ENCODE peak calls at places on chromosomes 4 and X, in six cellular contexts. One of them, this sample, is unnamed.

GRCh38 chr4:118280501-118281218 is 72.1 kb downstream of the PRSS12 start:
- DNase-seq in testis: peak
- DNase-seq in IMR-90: peak
- DNase-seq in A549: peak
- DNase-seq in vagina: no peak
- DNase-seq in heart left ventricle: no peak
- DNase-seq in this sample: peak

GRCh38 chrX:129750971-129751370 is 12.2 kb downstream of the XPNPEP2 start:
- DNase-seq in IMR-90: no peak
- DNase-seq in vagina: no peak
- DNase-seq in heart left ventricle: no peak
- DNase-seq in A549: no peak
- DNase-seq in testis: no peak
- DNase-seq in this sample: no peak

GRCh38 chr4:24824720-24825119 is 29.3 kb downstream of the SOD3 start:
- DNase-seq in vagina: no peak
- DNase-seq in A549: no peak
- DNase-seq in IMR-90: no peak
- DNase-seq in testis: no peak
- DNase-seq in heart left ventricle: no peak
- DNase-seq in this sample: peak

GRCh38 chrX:76922100-76922499 is 494.6 kb downstream of the MAGEE1 start:
- DNase-seq in IMR-90: no peak
- DNase-seq in heart left ventricle: no peak
- DNase-seq in A549: no peak
- DNase-seq in vagina: no peak
- DNase-seq in testis: no peak
- DNase-seq in this sample: no peak

GRCh38 chrX:107654778-107655761 is 26.8 kb downstream of the PRPS1 start:
- DNase-seq in testis: no peak
- DNase-seq in A549: no peak
- DNase-seq in IMR-90: peak
- DNase-seq in vagina: no peak
- DNase-seq in heart left ventricle: peak
- DNase-seq in this sample: peak

GRCh38 chrX:38864165-38864564 is 62.9 kb downstream of the MID1IP1 start:
- DNase-seq in IMR-90: peak
- DNase-seq in testis: no peak
- DNase-seq in A549: no peak
- DNase-seq in heart left ventricle: no peak
- DNase-seq in vagina: no peak
- DNase-seq in this sample: no peak

GRCh38 chr4:87033902-87034301 is 99.1 kb downstream of the AFF1 start:
- DNase-seq in IMR-90: no peak
- DNase-seq in A549: no peak
- DNase-seq in vagina: no peak
- DNase-seq in testis: no peak
- DNase-seq in heart left ventricle: no peak
- DNase-seq in this sample: peak

GRCh38 chr4:15479089-15479912 is 9.6 kb downstream of the CC2D2A start:
- DNase-seq in heart left ventricle: peak
- DNase-seq in testis: peak
- DNase-seq in vagina: no peak
- DNase-seq in IMR-90: peak
- DNase-seq in A549: peak
- DNase-seq in this sample: peak

GRCh38 chrX:18210470-18210869 is 10.2 kb downstream of the BEND2 start:
- DNase-seq in IMR-90: peak
- DNase-seq in heart left ventricle: no peak
- DNase-seq in testis: no peak
- DNase-seq in vagina: no peak
- DNase-seq in A549: no peak
- DNase-seq in this sample: no peak

GRCh38 chr4:169115897-169116254 is 105.8 kb upstream of the CBR4 start:
- DNase-seq in IMR-90: peak
- DNase-seq in A549: no peak
- DNase-seq in heart left ventricle: no peak
- DNase-seq in testis: no peak
- DNase-seq in vagina: no peak
- DNase-seq in this sample: no peak

GRCh38 chr4:44738615-44739014 is 12.3 kb upstream of the GNPDA2 start:
- DNase-seq in testis: no peak
- DNase-seq in vagina: no peak
- DNase-seq in A549: no peak
- DNase-seq in heart left ventricle: no peak
- DNase-seq in IMR-90: no peak
- DNase-seq in this sample: no peak

GRCh38 chr4:114600066-114600552 is 1.5 kb downstream of the UGT8 start:
- DNase-seq in IMR-90: no peak
- DNase-seq in testis: no peak
- DNase-seq in A549: no peak
- DNase-seq in vagina: no peak
- DNase-seq in heart left ventricle: no peak
- DNase-seq in this sample: no peak

GRCh38 chr4:153634737-153635353 is 49.2 kb upstream of the TLR2 start:
- DNase-seq in testis: no peak
- DNase-seq in IMR-90: peak
- DNase-seq in vagina: no peak
- DNase-seq in A549: peak
- DNase-seq in heart left ventricle: no peak
- DNase-seq in this sample: no peak

GRCh38 chr4:74133786-74134499 is 24.0 kb upstream of the MTHFD2L start:
- DNase-seq in vagina: no peak
- DNase-seq in A549: peak
- DNase-seq in testis: peak
- DNase-seq in IMR-90: peak
- DNase-seq in heart left ventricle: peak
- DNase-seq in this sample: peak

GRCh38 chrX:1646009-1646408 is 31.1 kb downstream of the ASMT start:
- DNase-seq in IMR-90: no peak
- DNase-seq in vagina: no peak
- DNase-seq in testis: no peak
- DNase-seq in heart left ventricle: no peak
- DNase-seq in A549: no peak
- DNase-seq in this sample: no peak

GRCh38 chr4:87011340-87012034 is 76.7 kb downstream of the AFF1 start:
- DNase-seq in heart left ventricle: no peak
- DNase-seq in IMR-90: peak
- DNase-seq in A549: peak
- DNase-seq in vagina: no peak
- DNase-seq in testis: no peak
- DNase-seq in this sample: no peak

GRCh38 chr4:164621886-164622521 is 131.9 kb upstream of the SMIM31 start:
- DNase-seq in vagina: no peak
- DNase-seq in heart left ventricle: no peak
- DNase-seq in A549: no peak
- DNase-seq in IMR-90: no peak
- DNase-seq in testis: no peak
- DNase-seq in this sample: peak

GRCh38 chr4:153023692-153024394 is 87.7 kb downstream of the FHDC1 start:
- DNase-seq in vagina: no peak
- DNase-seq in IMR-90: no peak
- DNase-seq in testis: no peak
- DNase-seq in heart left ventricle: no peak
- DNase-seq in A549: no peak
- DNase-seq in this sample: no peak

GRCh38 chrX:44234541-44234940 is 108.9 kb downstream of the EFHC2 start:
- DNase-seq in testis: no peak
- DNase-seq in vagina: no peak
- DNase-seq in A549: no peak
- DNase-seq in IMR-90: no peak
- DNase-seq in heart left ventricle: no peak
- DNase-seq in this sample: no peak

DNA sequence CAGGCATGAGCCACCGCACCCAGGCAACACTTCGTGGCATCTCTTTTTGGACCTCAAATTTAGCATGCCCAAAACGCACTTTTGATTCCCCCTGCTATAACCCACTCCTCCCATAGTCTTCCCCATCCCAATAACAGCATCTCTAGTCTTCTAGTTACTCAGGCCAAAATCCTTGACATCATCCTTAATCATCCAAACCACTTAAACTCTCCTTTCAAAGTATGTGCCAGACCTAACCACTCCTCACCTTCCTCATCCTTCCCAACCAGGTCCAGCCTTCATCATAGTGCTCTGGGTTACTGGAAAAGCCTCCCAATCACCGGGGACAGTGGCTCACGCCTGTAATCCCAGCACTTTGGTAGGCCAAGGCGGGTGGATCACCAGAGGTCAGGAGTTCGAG is 41.9 kb downstream of the AFAP1 start:
- DNase-seq in IMR-90: peak
- DNase-seq in A549: no peak
- DNase-seq in heart left ventricle: no peak
- DNase-seq in vagina: no peak
- DNase-seq in testis: no peak
- DNase-seq in this sample: no peak
- H3K27ac ChIP-seq in IMR-90: no peak
- H3K27ac ChIP-seq in A549: no peak
- H3K27ac ChIP-seq in heart left ventricle: peak
- H3K27ac ChIP-seq in vagina: no peak
- H3K27ac ChIP-seq in testis: no peak
- H3K27ac ChIP-seq in this sample: no peak

GRCh38 chr4:1721003-1721665 is at the start of the genes TACC3 and TMEM129:
- DNase-seq in vagina: no peak
- DNase-seq in IMR-90: peak
- DNase-seq in A549: peak
- DNase-seq in heart left ventricle: peak
- DNase-seq in testis: peak
- DNase-seq in this sample: peak
- TF ChIP-seq POLR2A in vagina: peak
- TF ChIP-seq POLR2A in IMR-90: peak
- TF ChIP-seq POLR2A in A549: peak
- TF ChIP-seq POLR2A in heart left ventricle: peak
- TF ChIP-seq POLR2A in testis: no peak
- TF ChIP-seq POLR2A in this sample: no peak

GRCh38 chrX:69163936-69164741 is 1.1 kb downstream of the PJA1 start:
- DNase-seq in A549: no peak
- DNase-seq in testis: peak
- DNase-seq in heart left ventricle: no peak
- DNase-seq in IMR-90: no peak
- DNase-seq in vagina: peak
- DNase-seq in this sample: peak
- H3K27ac ChIP-seq in A549: no peak
- H3K27ac ChIP-seq in testis: no peak
- H3K27ac ChIP-seq in heart left ventricle: peak
- H3K27ac ChIP-seq in IMR-90: no peak
- H3K27ac ChIP-seq in vagina: peak
- H3K27ac ChIP-seq in this sample: peak

GRCh38 chr4:120922390-120923200 is at the start of gene PRDM5:
- DNase-seq in A549: peak
- DNase-seq in IMR-90: peak
- DNase-seq in vagina: no peak
- DNase-seq in testis: peak
- DNase-seq in heart left ventricle: peak
- DNase-seq in this sample: peak
- TF ChIP-seq POLR2A in A549: no peak
- TF ChIP-seq POLR2A in IMR-90: no peak
- TF ChIP-seq POLR2A in vagina: no peak
- TF ChIP-seq POLR2A in testis: no peak
- TF ChIP-seq POLR2A in heart left ventricle: no peak
- TF ChIP-seq POLR2A in this sample: peak

DNA sequence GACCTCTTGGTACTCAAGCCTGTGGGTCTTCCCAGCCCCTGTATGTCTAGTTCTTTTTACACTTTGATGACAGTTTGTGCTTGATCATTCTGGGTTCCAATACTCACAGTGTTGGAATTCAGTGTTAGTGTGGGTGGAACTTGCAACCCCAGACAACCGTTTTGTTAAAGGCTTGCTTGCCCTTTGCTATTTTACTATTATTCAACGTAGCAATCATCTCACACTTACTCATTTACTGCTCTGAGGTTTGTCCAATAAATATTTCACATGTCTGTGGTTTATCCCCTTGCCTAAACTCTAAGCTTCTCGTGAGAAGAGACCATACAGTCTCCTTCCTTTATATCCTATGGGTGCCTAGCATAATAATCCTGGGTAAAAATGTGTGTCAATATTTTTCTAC is 15.3 kb downstream of the CCNG2 start:
- DNase-seq in testis: no peak
- DNase-seq in vagina: no peak
- DNase-seq in A549: no peak
- DNase-seq in IMR-90: peak
- DNase-seq in heart left ventricle: no peak
- DNase-seq in this sample: no peak
- H3K27ac ChIP-seq in testis: no peak
- H3K27ac ChIP-seq in vagina: no peak
- H3K27ac ChIP-seq in A549: no peak
- H3K27ac ChIP-seq in IMR-90: no peak
- H3K27ac ChIP-seq in heart left ventricle: no peak
- H3K27ac ChIP-seq in this sample: no peak

GRCh38 chrX:150570512-150570911 is 2.1 kb downstream of the MTM1 start:
- DNase-seq in testis: no peak
- DNase-seq in A549: no peak
- DNase-seq in vagina: no peak
- DNase-seq in heart left ventricle: no peak
- DNase-seq in IMR-90: no peak
- DNase-seq in this sample: no peak

GRCh38 chrX:150566734-150567182 is 1.7 kb upstream of the MTM1 start:
- DNase-seq in A549: no peak
- DNase-seq in vagina: no peak
- DNase-seq in IMR-90: no peak
- DNase-seq in heart left ventricle: no peak
- DNase-seq in testis: no peak
- DNase-seq in this sample: no peak

GRCh38 chrX:150567645-150568319 is 639 bp upstream of the MTM1 start:
- DNase-seq in IMR-90: no peak
- DNase-seq in heart left ventricle: no peak
- DNase-seq in vagina: no peak
- DNase-seq in A549: peak
- DNase-seq in testis: no peak
- DNase-seq in this sample: no peak

GRCh38 chrX:150569155-150569477 is 695 bp downstream of the MTM1 start:
- DNase-seq in vagina: no peak
- DNase-seq in heart left ventricle: no peak
- DNase-seq in A549: no peak
- DNase-seq in testis: no peak
- DNase-seq in IMR-90: peak
- DNase-seq in this sample: peak

GRCh38 chrX:150568320-150569154 is at the start of gene MTM1:
- DNase-seq in testis: peak
- DNase-seq in IMR-90: peak
- DNase-seq in vagina: no peak
- DNase-seq in heart left ventricle: peak
- DNase-seq in A549: peak
- DNase-seq in this sample: peak
- TF ChIP-seq POLR2A in testis: no peak
- TF ChIP-seq POLR2A in IMR-90: peak
- TF ChIP-seq POLR2A in vagina: peak
- TF ChIP-seq POLR2A in heart left ventricle: peak
- TF ChIP-seq POLR2A in A549: peak
- TF ChIP-seq POLR2A in this sample: no peak